ENCODE peak calls at places on chromosomes 5 and 9, in six cellular contexts. K is ureter, P is amniotic stem cell, A is RPMI7951, U is lower lobe of right lung, D is progenitor cell of endocrine pancreas. E is an unnamed sample.

GRCh38 chr5:169160405-169160901 is 140.5 kb downstream of the SLIT3 start:
- DNase-seq in A (peak), K (no peak), D (no peak), P (no peak), U (no peak), E (no peak)

GRCh38 chr5:38598994-38599611 is 42.7 kb upstream of the LIFR start:
- DNase-seq in K (no peak), D (no peak), U (no peak), P (peak), A (peak), E (peak)

GRCh38 chr9:113479150-113479761 is 15.7 kb downstream of the RGS3 start:
- DNase-seq in A (peak), P (no peak), D (no peak), U (no peak), K (no peak), E (no peak)

GRCh38 chr5:67878911-67879310 is 336.6 kb upstream of the PIK3R1 start:
- DNase-seq in U (no peak), A (no peak), K (no peak), P (no peak), D (no peak), E (no peak)

GRCh38 chr9:89606049-89606481 is 1.3 kb downstream of the GADD45G start:
- DNase-seq in U (peak), P (peak), A (peak), K (peak), D (peak), E (no peak)

GRCh38 chr5:67561145-67561932 is 364.7 kb upstream of the CD180 start:
- DNase-seq in P (no peak), A (no peak), K (no peak), U (no peak), D (no peak), E (no peak)

GRCh38 chr5:55572600-55572999 is 37.8 kb upstream of the PLPP1 start:
- DNase-seq in D (no peak), K (no peak), P (no peak), U (no peak), A (no peak), E (no peak)

GRCh38 chr9:70485273-70485858 is 70.9 kb upstream of the KLF9 start:
- DNase-seq in A (no peak), D (no peak), P (no peak), U (no peak), K (peak), E (no peak)

GRCh38 chr5:140469259-140469658 is 67.6 kb downstream of the ANKHD1 start:
- DNase-seq in P (no peak), K (no peak), U (no peak), D (no peak), A (no peak), E (no peak)

GRCh38 chr5:134466241-134467069 is 54.8 kb upstream of the CDKN2AIPNL start:
- DNase-seq in U (peak), A (peak), P (no peak), D (no peak), K (peak), E (peak)

GRCh38 chr9:135039916-135040645 is 47.4 kb upstream of the OLFM1 start:
- DNase-seq in D (no peak), U (no peak), P (no peak), A (no peak), K (no peak), E (no peak)

GRCh38 chr9:133613396-133613795 is 4.2 kb upstream of the FAM163B start:
- DNase-seq in A (no peak), U (no peak), P (no peak), K (no peak), D (no peak), E (no peak)

GRCh38 chr5:122183098-122183794 is 53.9 kb downstream of the ZNF474 start:
- DNase-seq in K (peak), D (no peak), U (peak), P (peak), A (peak), E (no peak)

GRCh38 chr5:148297695-148298094 is 14.5 kb upstream of the SPINK7 start:
- DNase-seq in P (no peak), D (no peak), K (no peak), A (peak), U (no peak), E (no peak)

GRCh38 chr9:130666393-130667116 is 2.2 kb downstream of the PRDM12 start:
- DNase-seq in U (no peak), A (no peak), K (no peak), D (no peak), P (no peak), E (no peak)

GRCh38 chr5:33937700-33938506 is 1.7 kb downstream of the RXFP3 start:
- DNase-seq in U (no peak), D (no peak), K (no peak), P (no peak), A (no peak), E (no peak)